ENCODE peak calls at places on chromosomes 6 and 20, in eight cellular contexts. U is gastrocnemius medialis; S is stimulated activated CD4-positive, alpha-beta T cell treated with anti-CD3 and anti-CD28 coated beads, Interleukin-12 subunit alpha, Interleukin-12 subunit beta, amount 100 ng/mL, for 4 hours; H is fibroblast of the conjunctiva; B is NCI-H748 treated with DMSO at 0.1 percent for 48 hours; O is NCI-H460; Q is activated naive CD8-positive, alpha-beta T cell treated with anti-CD3 and anti-CD28 coated beads, Interleukin-2, amount 10 ng/mL, durations not matched to agents 7 days and 5 days; A is anterior cingulate cortex. D is an unnamed sample.

GRCh38 chr20:25864986-25865714 is 168.5 kb upstream of the ZNF337 start:
- DNase-seq in B (no peak), U (no peak), Q (no peak), A (no peak), O (no peak), H (no peak), S (no peak), D (no peak)

GRCh38 chr20:34322267-34323105 is 19.3 kb upstream of the AHCY start:
- DNase-seq in Q (no peak), S (no peak), B (no peak), A (no peak), H (no peak), O (no peak), U (no peak), D (no peak)

GRCh38 chr20:59820204-59821041 is 113.0 kb downstream of the SYCP2 start:
- DNase-seq in S (no peak), U (peak), O (no peak), A (peak), Q (no peak), H (no peak), B (peak), D (no peak)

GRCh38 chr6:42135161-42135560 is 7.3 kb downstream of the C6orf132 start:
- DNase-seq in A (no peak), O (no peak), Q (no peak), S (no peak), B (no peak), U (no peak), H (no peak), D (no peak)

GRCh38 chr20:31260326-31260932 is 3.0 kb downstream of the DEFB115 start:
- DNase-seq in U (no peak), O (peak), S (no peak), Q (no peak), H (no peak), B (peak), A (no peak), D (no peak)

GRCh38 chr6:43532201-43532600 is 15.3 kb downstream of the POLR1C start:
- DNase-seq in H (no peak), Q (no peak), U (no peak), S (no peak), A (no peak), O (no peak), B (no peak), D (no peak)

GRCh38 chr6:93581371-93581770 is 162.0 kb upstream of the EPHA7 start:
- DNase-seq in B (no peak), S (no peak), O (no peak), Q (no peak), A (no peak), U (no peak), H (no peak), D (no peak)

GRCh38 chr6:104887350-104887749 is 27.6 kb upstream of the HACE1 start:
- DNase-seq in A (no peak), O (peak), U (no peak), H (no peak), S (no peak), B (no peak), Q (no peak), D (peak)

GRCh38 chr20:50931048-50931305 is 260 bp downstream of the ADNP start:
- DNase-seq in S (no peak), H (no peak), O (no peak), A (no peak), U (no peak), B (no peak), Q (no peak), D (no peak)

GRCh38 chr20:8721098-8721497 is 347.8 kb upstream of the PLCB4 start:
- DNase-seq in O (peak), H (peak), B (peak), U (no peak), Q (no peak), S (no peak), A (no peak), D (peak)

GRCh38 chr20:1391640-1392442 is 1.0 kb downstream of the FKBP1A start:
- DNase-seq in Q (no peak), U (no peak), S (no peak), H (no peak), A (no peak), O (peak), B (no peak), D (no peak)

D was measured in progenitor cell of endocrine pancreas.